ENCODE peak calls at places on chromosomes 16 and 17, in six cellular contexts. N is B cell; J is SW480; G is activated gamma-delta T cell treated with anti-CD3 and anti-CD28 coated beads, Interleukin-2, amount 50 U/mL, for 16 hours; T is left cardiac atrium; R is cardiac muscle cell. W is an unnamed sample.

GRCh38 chr16:5354645-5355044 is 257.1 kb upstream of the EEF2KMT start:
- DNase-seq in N (no peak), T (no peak), G (no peak), J (no peak), R (no peak), W (no peak)

GRCh38 chr16:4218202-4218601 is 23.7 kb downstream of the SRL start:
- DNase-seq in J (no peak), R (no peak), G (no peak), T (no peak), N (no peak), W (no peak)

GRCh38 chr17:66953661-66954060 is 10.8 kb upstream of the CACNG4 start:
- DNase-seq in J (no peak), G (no peak), N (no peak), R (no peak), T (no peak), W (no peak)

GRCh38 chr17:82933006-82933310 is 93.1 kb upstream of the ZNF750 start:
- DNase-seq in N (no peak), T (no peak), R (no peak), G (no peak), J (no peak), W (no peak)

GRCh38 chr17:42274812-42275526 is 1.2 kb downstream of the STAT5B start:
- DNase-seq in J (no peak), G (no peak), T (no peak), R (no peak), N (no peak), W (no peak)

GRCh38 chr17:17648762-17649161 is 32.5 kb upstream of the RAI1 start:
- DNase-seq in R (peak), J (no peak), T (no peak), N (no peak), G (no peak), W (no peak)

GRCh38 chr17:45008191-45008590 is 40.1 kb upstream of the C1QL1 start:
- DNase-seq in G (no peak), T (no peak), R (no peak), J (no peak), N (no peak), W (no peak)

GRCh38 chr16:57540387-57540786 is 2.1 kb upstream of the ADGRG5 start:
- DNase-seq in T (peak), G (no peak), R (no peak), J (no peak), N (no peak), W (no peak)

GRCh38 chr17:33121756-33122155 is 130.1 kb downstream of the SPACA3 start:
- DNase-seq in G (no peak), T (no peak), N (no peak), J (no peak), R (no peak), W (no peak)

GRCh38 chr17:59154335-59154720 is 658 bp downstream of the SKA2 start:
- DNase-seq in G (peak), R (peak), N (no peak), T (peak), J (peak), W (peak)

GRCh38 chr16:14086477-14086876 is 15.4 kb downstream of the MRTFB start:
- DNase-seq in N (no peak), J (no peak), G (no peak), T (no peak), R (no peak), W (no peak)

GRCh38 chr17:77442976-77443742 is 302.4 kb downstream of the SEC14L1 start:
- DNase-seq in T (no peak), N (no peak), G (no peak), J (no peak), R (no peak), W (no peak)

GRCh38 chr17:7704601-7705268 is at the start of gene EFNB3:
- DNase-seq in N (peak), T (no peak), J (peak), G (no peak), R (peak), W (no peak)

GRCh38 chr17:8753136-8753975 is 5.0 kb downstream of the SPDYE4 start:
- DNase-seq in R (no peak), T (no peak), G (no peak), J (no peak), N (no peak), W (no peak)

GRCh38 chr16:3189869-3190268 is 1.9 kb downstream of the OR1F1 start:
- DNase-seq in J (no peak), R (no peak), N (no peak), T (no peak), G (no peak), W (no peak)

GRCh38 chr16:3157229-3158013 is 22.6 kb downstream of the ZNF213 start:
- DNase-seq in J (peak), G (peak), N (peak), R (peak), T (peak), W (peak)

GRCh38 chr17:10618202-10618635 is 38.9 kb downstream of the MYH3 start:
- DNase-seq in J (peak), G (peak), R (peak), T (peak), N (peak), W (peak)

GRCh38 chr17:45825792-45826191 is 18.9 kb upstream of the SPPL2C start:
- DNase-seq in T (no peak), J (no peak), R (no peak), G (no peak), N (no peak), W (no peak)

GRCh38 chr16:81366316-81366932 is 51.7 kb downstream of the GAN start:
- DNase-seq in J (peak), N (peak), G (no peak), T (no peak), R (peak), W (no peak)

GRCh38 chr17:41519501-41520224 is 973 bp upstream of the KRT15 start:
- DNase-seq in J (no peak), N (no peak), R (no peak), T (no peak), G (no peak), W (peak)

W was measured in NCI-H774.